ENCODE peak calls at places on chromosomes 5 and 9, in seven cellular contexts. O, E, S, N, V, X and G are unnamed samples.

GRCh38 chr9:90423661-90424193 is 218.9 kb downstream of the DIRAS2 start:
- DNase-seq in O (no peak), E (no peak), S (no peak), N (no peak), V (no peak), X (no peak), G (no peak)

GRCh38 chr5:84274585-84275468 is 109.9 kb downstream of the EDIL3 start:
- DNase-seq in O (no peak), E (no peak), S (peak; percentile 13), N (no peak), V (peak; percentile 30), X (no peak), G (peak; percentile 22)

GRCh38 chr5:2190549-2190948 is 307.8 kb upstream of the IRX4 start:
- DNase-seq in O (no peak), E (no peak), S (no peak), N (no peak), V (no peak), X (no peak), G (no peak)

GRCh38 chr5:174323878-174324281 is 278.4 kb downstream of the NSG2 start:
- DNase-seq in O (no peak), E (no peak), S (no peak), N (peak; percentile 62), V (peak; percentile 50), X (peak; percentile 39), G (peak; percentile 58)

GRCh38 chr5:110258460-110258859 is 468.0 kb downstream of the TMEM232 start:
- DNase-seq in O (no peak), E (no peak), S (no peak), N (no peak), V (peak; percentile 34), X (no peak), G (no peak)

GRCh38 chr5:157761690-157762611 is 18.4 kb downstream of the LSM11 start:
- DNase-seq in O (no peak), E (no peak), S (peak; percentile 59), N (peak; percentile 42), V (peak; percentile 78), X (peak; percentile 37), G (peak; percentile 66)

GRCh38 chr5:73395274-73395673 is 53.3 kb downstream of the FOXD1 start:
- DNase-seq in O (no peak), E (no peak), S (no peak), N (no peak), V (no peak), X (no peak), G (no peak)

GRCh38 chr9:124818431-124819281 is 34.6 kb upstream of the WDR38 start:
- DNase-seq in O (peak; percentile 43), E (no peak), S (peak; percentile 44), N (no peak), V (peak; percentile 47), X (no peak), G (no peak)

GRCh38 chr5:60177596-60177995 is 284.1 kb upstream of the PDE4D start:
- DNase-seq in O (no peak), E (no peak), S (no peak), N (no peak), V (no peak), X (no peak), G (no peak)

GRCh38 chr9:137008312-137008711 is 11.9 kb upstream of the CLIC3 start:
- DNase-seq in O (no peak), E (no peak), S (no peak), N (no peak), V (no peak), X (no peak), G (no peak)

GRCh38 chr5:32711693-32712462 is 757 bp downstream of the NPR3 start:
- DNase-seq in O (peak; percentile 54), E (no peak), S (no peak), N (no peak), V (peak; percentile 67), X (no peak), G (no peak)

GRCh38 chr5:39411985-39412384 is 12.8 kb downstream of the DAB2 start:
- DNase-seq in O (no peak), E (no peak), S (no peak), N (no peak), V (no peak), X (no peak), G (no peak)

GRCh38 chr5:173196133-173196952 is 38.7 kb downstream of the NKX2-5 start:
- DNase-seq in O (no peak), E (no peak), S (no peak), N (no peak), V (no peak), X (no peak), G (no peak)

GRCh38 chr5:95358320-95358719 is 32.8 kb upstream of the FAM81B start:
- DNase-seq in O (no peak), E (no peak), S (no peak), N (no peak), V (no peak), X (no peak), G (no peak)